ENCODE peak calls at places on chromosomes 13 and 19, in six cellular contexts. K is adipocyte, M is neural progenitor cell, U is vagina, D is mucosa of descending colon, H is lower lobe of right lung. V is an unnamed sample.
A peak's percentile ranks its signal among the peaks of the same experiment; 100 is the strongest.

GRCh38 chr13:106033634-106034033 is 501.8 kb downstream of the EFNB2 start:
- DNase-seq in K (peak; percentile 94), M (no peak), U (no peak), D (no peak), H (no peak), V (no peak)

GRCh38 chr19:17348700-17349099 is 11.3 kb downstream of the GTPBP3 start:
- DNase-seq in K (peak; percentile 57), M (peak; percentile 65), U (no peak), D (peak; percentile 67), H (no peak), V (no peak)

GRCh38 chr13:20399515-20399914 is 126.1 kb downstream of the CRYL1 start:
- DNase-seq in K (no peak), M (no peak), U (peak; percentile 71), D (no peak), H (no peak), V (no peak)

GRCh38 chr19:9751449-9751848 is 17.1 kb downstream of the ZNF846 start:
- DNase-seq in K (no peak), M (no peak), U (no peak), D (no peak), H (no peak), V (no peak)

GRCh38 chr19:38193445-38193844 is 30.6 kb downstream of the DPF1 start:
- DNase-seq in K (no peak), M (no peak), U (no peak), D (no peak), H (no peak), V (no peak)

GRCh38 chr19:1884291-1884718 is 991 bp downstream of the ABHD17A start:
- DNase-seq in K (peak; percentile 26), M (no peak), U (no peak), D (no peak), H (no peak), V (peak; percentile 56)

GRCh38 chr13:70893832-70894231 is 785.6 kb upstream of the KLHL1 start:
- DNase-seq in K (no peak), M (peak; percentile 27), U (no peak), D (no peak), H (no peak), V (no peak)

GRCh38 chr19:35479278-35479677 is 11.0 kb downstream of the KRTDAP start:
- DNase-seq in K (no peak), M (no peak), U (no peak), D (no peak), H (no peak), V (no peak)

GRCh38 chr19:10135551-10136334 is 16.0 kb upstream of the EIF3G start:
- DNase-seq in K (no peak), M (no peak), U (no peak), D (no peak), H (peak; percentile 82), V (no peak)

GRCh38 chr19:12787458-12787857 is 3.8 kb upstream of the JUNB start:
- DNase-seq in K (no peak), M (no peak), U (no peak), D (no peak), H (no peak), V (no peak)

GRCh38 chr13:79492313-79492798 is 11.4 kb downstream of the NDFIP2 start:
- DNase-seq in K (peak; percentile 41), M (no peak), U (no peak), D (no peak), H (no peak), V (no peak)

GRCh38 chr13:25037057-25037813 is 58.7 kb upstream of the PABPC3 start:
- DNase-seq in K (peak; percentile 90), M (peak; percentile 82), U (no peak), D (no peak), H (no peak), V (no peak)

GRCh38 chr19:33306853-33307792 is 4.8 kb upstream of the CEBPA start:
- DNase-seq in K (no peak), M (no peak), U (no peak), D (no peak), H (no peak), V (no peak)

GRCh38 chr19:8233370-8233769 is 24.2 kb downstream of the CERS4 start:
- DNase-seq in K (no peak), M (no peak), U (no peak), D (no peak), H (no peak), V (no peak)

GRCh38 chr19:11446271-11446651 is 10.8 kb downstream of the PRKCSH start:
- DNase-seq in K (no peak), M (no peak), U (no peak), D (no peak), H (no peak), V (no peak)

GRCh38 chr19:18894254-18895037 is 1.5 kb downstream of the CERS1 start:
- DNase-seq in K (peak; percentile 31), M (peak; percentile 85), U (no peak), D (no peak), H (no peak), V (no peak)

GRCh38 chr13:108120332-108120731 is 95.0 kb downstream of the LIG4 start:
- DNase-seq in K (no peak), M (no peak), U (no peak), D (no peak), H (no peak), V (no peak)

GRCh38 chr19:55660991-55661390 is 6.2 kb downstream of the U2AF2 start:
- DNase-seq in K (no peak), M (no peak), U (no peak), D (no peak), H (no peak), V (no peak)

GRCh38 chr13:53749306-53749705 is 720.7 kb downstream of the OLFM4 start:
- DNase-seq in K (no peak), M (no peak), U (no peak), D (no peak), H (no peak), V (no peak)

GRCh38 chr19:51422053-51422448 is 4.6 kb upstream of the SIGLEC10 start:
- DNase-seq in K (peak; percentile 75), M (peak; percentile 96), U (no peak), D (peak; percentile 86), H (peak; percentile 91), V (peak; percentile 70)

GRCh38 chr13:77298403-77298802 is 28.5 kb downstream of the MYCBP2 start:
- DNase-seq in K (no peak), M (no peak), U (no peak), D (no peak), H (no peak), V (no peak)

GRCh38 chr13:100280681-100281080 is 191.8 kb downstream of the PCCA start:
- DNase-seq in K (no peak), M (no peak), U (no peak), D (no peak), H (no peak), V (no peak)

GRCh38 chr13:37869756-37870488 is at the start of gene TRPC4:
- DNase-seq in K (peak; percentile 69), M (peak; percentile 86), U (no peak), D (peak; percentile 50), H (peak; percentile 41), V (no peak)

GRCh38 chr19:10315335-10316214 is at the start of gene FDX2:
- DNase-seq in K (peak; percentile 93), M (peak; percentile 92), U (no peak), D (peak; percentile 91), H (peak; percentile 92), V (peak; percentile 81)

GRCh38 chr13:43783820-43784219 is 3.0 kb downstream of the ENOX1 start:
- DNase-seq in K (peak; percentile 57), M (peak; percentile 55), U (no peak), D (no peak), H (no peak), V (no peak)

GRCh38 chr13:59478908-59479307 is 684.8 kb downstream of the DIAPH3 start:
- DNase-seq in K (no peak), M (peak; percentile 88), U (no peak), D (no peak), H (no peak), V (no peak)

GRCh38 chr13:49629196-49629938 is 1.1 kb downstream of the ARL11 start:
- DNase-seq in K (no peak), M (no peak), U (no peak), D (no peak), H (no peak), V (no peak)

GRCh38 chr13:49627831-49628652 is at the start of gene ARL11:
- DNase-seq in K (no peak), M (peak; percentile 44), U (no peak), D (peak; percentile 87), H (peak; percentile 87), V (peak; percentile 53)

GRCh38 chr13:49632156-49632555 is 3.8 kb downstream of the ARL11 start:
- DNase-seq in K (no peak), M (no peak), U (no peak), D (no peak), H (no peak), V (no peak)

GRCh38 chr13:49629947-49630346 is 1.6 kb downstream of the ARL11 start:
- DNase-seq in K (no peak), M (no peak), U (no peak), D (no peak), H (no peak), V (no peak)

GRCh38 chr13:49630580-49630979 is 2.3 kb downstream of the ARL11 start:
- DNase-seq in K (no peak), M (no peak), U (no peak), D (no peak), H (no peak), V (no peak)
- H3K4me1 ChIP-seq in K (peaks cover 6% of the 10 kb centered on the region), M (peaks cover 9% of the 10 kb centered on the region), U (peaks cover 4% of the 10 kb centered on the region), D (peaks cover 3% of the 10 kb centered on the region), H (peaks cover 31% of the 10 kb centered on the region), V (peaks cover 11% of the 10 kb centered on the region)

GRCh38 chr19:58386166-58386575 is 898 bp upstream of the RPS5 start:
- DNase-seq in K (no peak), M (no peak), U (no peak), D (peak; percentile 69), H (no peak), V (no peak)

GRCh38 chr19:58387338-58388174 is 487 bp downstream of the RPS5 start:
- DNase-seq in K (peak; percentile 40), M (no peak), U (peak; percentile 85), D (no peak), H (no peak), V (no peak)

GRCh38 chr19:58386576-58387337 is at the start of gene RPS5:
- DNase-seq in K (peak; percentile 99), M (peak; percentile 98), U (peak; percentile 97), D (peak; percentile 97), H (peak; percentile 97), V (peak; percentile 97)

GRCh38 chr19:58385313-58386165 is 1.5 kb upstream of the RPS5 start:
- DNase-seq in K (no peak), M (no peak), U (no peak), D (no peak), H (peak; percentile 48), V (no peak)

GRCh38 chr19:58388175-58388526 is 1.1 kb downstream of the RPS5 start:
- DNase-seq in K (no peak), M (no peak), U (no peak), D (no peak), H (no peak), V (no peak)
- H3K4me3 ChIP-seq in K (peak overlapping the region; percentile 94), M (peak overlapping the region; percentile 77), U (peak overlapping the region; percentile 76), D (no peak overlapping the region), H (peak overlapping the region; percentile 80), V (peak overlapping the region; percentile 83)

GRCh38 chr13:51636349-51636890 is 52.2 kb downstream of the WDFY2 start:
- DNase-seq in K (no peak), M (no peak), U (no peak), D (no peak), H (no peak), V (no peak)
- H3K4me1 ChIP-seq in K (peaks cover 53% of the 10 kb centered on the region), M (peaks cover 68% of the 10 kb centered on the region), U (peaks cover 39% of the 10 kb centered on the region), D (no peaks in the 10 kb centered on the region), H (peaks cover 21% of the 10 kb centered on the region), V (peaks cover 8% of the 10 kb centered on the region)

GRCh38 chr19:52992109-52993004 is 21.4 kb upstream of the ERVV-1 start:
- DNase-seq in K (no peak), M (peak; percentile 41), U (no peak), D (peak; percentile 54), H (no peak), V (no peak)
- H3K4me3 ChIP-seq in K (peak overlapping the region; percentile 72), M (peak overlapping the region; percentile 56), U (peak overlapping the region; percentile 59), D (peak overlapping the region; percentile 15), H (peak overlapping the region; percentile 60), V (peak overlapping the region; percentile 49)

V was measured in CD8-positive, alpha-beta memory T cell.